ENCODE peak calls at places on chromosome 16, in six cellular contexts. E is stimulated activated CD4-positive, alpha-beta T cell treated with anti-CD3 and anti-CD28 coated beads, Interleukin-4, amount 100 ng/mL, for 1 hour; A is thoracic aorta; Y is GM10248; I is COR-L47; M is lung microvascular endothelial cell. X is an unnamed sample.

GRCh38 chr16:48132696-48133095 is 23.1 kb downstream of the ABCC12 start:
- DNase-seq in E (no peak), A (no peak), Y (no peak), I (no peak), M (no peak), X (no peak)

GRCh38 chr16:87764600-87765472 is 950 bp downstream of the KLHDC4 start:
- DNase-seq in E (no peak), A (no peak), Y (no peak), I (no peak), M (no peak), X (no peak)

GRCh38 chr16:56930516-56931252 is 1.3 kb upstream of the HERPUD1 start:
- DNase-seq in E (no peak), A (no peak), Y (no peak), I (no peak), M (no peak), X (no peak)

GRCh38 chr16:14014284-14014625 is 56.9 kb upstream of the MRTFB start:
- DNase-seq in E (no peak), A (no peak), Y (no peak), I (no peak), M (no peak), X (no peak)

GRCh38 chr16:5820472-5820871 is 722.9 kb upstream of the EEF2KMT start:
- DNase-seq in E (no peak), A (no peak), Y (no peak), I (no peak), M (no peak), X (no peak)

GRCh38 chr16:88814144-88814502 is 2.4 kb upstream of the APRT start:
- DNase-seq in E (no peak), A (no peak), Y (no peak), I (no peak), M (no peak), X (no peak)

GRCh38 chr16:30025156-30025555 is 2.2 kb downstream of the C16orf92 start:
- DNase-seq in E (no peak), A (no peak), Y (no peak), I (no peak), M (no peak), X (no peak)

GRCh38 chr16:2022723-2023097 is 3.1 kb downstream of the NPW start:
- DNase-seq in E (no peak), A (no peak), Y (no peak), I (no peak), M (no peak), X (no peak)

GRCh38 chr16:11801481-11802021 is 4.5 kb upstream of the ZC3H7A start:
- DNase-seq in E (no peak), A (no peak), Y (no peak), I (no peak), M (no peak), X (no peak)

GRCh38 chr16:51569204-51569911 is 418.3 kb upstream of the SALL1 start:
- DNase-seq in E (no peak), A (no peak), Y (no peak), I (no peak), M (peak; percentile 2), X (no peak)

GRCh38 chr16:29745853-29746345 is at the start of gene C16orf54:
- DNase-seq in E (peak; percentile 67), A (no peak), Y (peak; percentile 72), I (no peak), M (no peak), X (no peak)

GRCh38 chr16:86872833-86873232 is 294.5 kb downstream of the FOXL1 start:
- DNase-seq in E (no peak), A (no peak), Y (no peak), I (no peak), M (no peak), X (no peak)

GRCh38 chr16:52128407-52128806 is 418.5 kb downstream of the TOX3 start:
- DNase-seq in E (no peak), A (no peak), Y (no peak), I (no peak), M (no peak), X (no peak)

GRCh38 chr16:89557230-89557935 is 3.1 kb upstream of the RPL13 start:
- DNase-seq in E (peak; percentile 89), A (peak; percentile 43), Y (peak; percentile 84), I (peak; percentile 36), M (peak; percentile 93), X (no peak)

GRCh38 chr16:65745-66144 is 6.7 kb downstream of the RHBDF1 start:
- DNase-seq in E (peak; percentile 86), A (peak; percentile 61), Y (peak; percentile 89), I (peak; percentile 68), M (peak; percentile 86), X (no peak)

GRCh38 chr16:49183911-49184310 is 97.7 kb downstream of the CBLN1 start:
- DNase-seq in E (no peak), A (no peak), Y (peak; percentile 23), I (peak; percentile 30), M (peak; percentile 13), X (no peak)

GRCh38 chr16:22859925-22860324 is 46.0 kb downstream of the HS3ST2 start:
- DNase-seq in E (no peak), A (no peak), Y (no peak), I (no peak), M (no peak), X (no peak)

GRCh38 chr16:75198135-75198600 is 8.8 kb downstream of the CTRB2 start:
- DNase-seq in E (no peak), A (no peak), Y (no peak), I (no peak), M (no peak), X (no peak)

GRCh38 chr16:28526201-28527099 is 12.3 kb downstream of the NUPR1 start:
- DNase-seq in E (no peak), A (no peak), Y (no peak), I (no peak), M (no peak), X (no peak)